ENCODE peak calls at places on chromosomes 4 and X, in eight cellular contexts. L is fibroblast of pulmonary artery, I is brain microvascular endothelial cell, F is cardiac fibroblast, E is choroid plexus epithelial cell, R is HepG2, U is right lobe of liver, C is OCI-LY7. M is an unnamed sample.

GRCh38 chrX:72371405-72371804 is 65.7 kb upstream of the CITED1 start:
- DNase-seq in L (no peak), I (no peak), F (no peak), E (no peak), R (no peak), U (no peak), C (no peak), M (no peak)

GRCh38 chr4:54696649-54697048 is 38.9 kb downstream of the KIT start:
- DNase-seq in L (no peak), I (no peak), F (no peak), E (no peak), R (no peak), U (no peak), C (no peak), M (peak)

GRCh38 chr4:16752150-16752549 is 146.3 kb downstream of the LDB2 start:
- DNase-seq in L (peak), I (no peak), F (peak), E (peak), R (no peak), U (no peak), C (no peak), M (peak)

GRCh38 chr4:186695392-186695791 is 28.3 kb downstream of the FAT1 start:
- DNase-seq in L (no peak), I (no peak), F (peak), E (no peak), R (no peak), U (no peak), C (no peak), M (no peak)

GRCh38 chr4:94559351-94559806 is 107.6 kb downstream of the PDLIM5 start:
- DNase-seq in L (no peak), I (peak), F (no peak), E (peak), R (no peak), U (no peak), C (no peak), M (peak)

GRCh38 chrX:114611018-114611619 is 27.2 kb downstream of the HTR2C start:
- DNase-seq in L (peak), I (peak), F (peak), E (peak), R (peak), U (no peak), C (peak), M (peak)

GRCh38 chrX:150581093-150581775 is 12.8 kb downstream of the MTM1 start:
- DNase-seq in L (peak), I (peak), F (peak), E (peak), R (peak), U (no peak), C (no peak), M (peak)

GRCh38 chr4:151484396-151485102 is 75.6 kb downstream of the FHIP1A start:
- DNase-seq in L (peak), I (peak), F (peak), E (peak), R (peak), U (no peak), C (no peak), M (peak)

GRCh38 chr4:110860125-110860524 is 237.2 kb upstream of the PITX2 start:
- DNase-seq in L (no peak), I (no peak), F (no peak), E (no peak), R (no peak), U (no peak), C (no peak), M (no peak)

GRCh38 chr4:10299601-10300000 is 157.6 kb downstream of the ZNF518B start:
- DNase-seq in L (no peak), I (no peak), F (no peak), E (no peak), R (no peak), U (no peak), C (no peak), M (peak)

GRCh38 chrX:20116575-20117240 is at the start of gene MAP7D2:
- DNase-seq in L (no peak), I (no peak), F (no peak), E (no peak), R (peak), U (no peak), C (no peak), M (no peak)
- H3K4me3 ChIP-seq in L (peak), I (peak), F (peak), E (peak), R (peak), U (peak), C (no peak), M (peak)

DNA sequence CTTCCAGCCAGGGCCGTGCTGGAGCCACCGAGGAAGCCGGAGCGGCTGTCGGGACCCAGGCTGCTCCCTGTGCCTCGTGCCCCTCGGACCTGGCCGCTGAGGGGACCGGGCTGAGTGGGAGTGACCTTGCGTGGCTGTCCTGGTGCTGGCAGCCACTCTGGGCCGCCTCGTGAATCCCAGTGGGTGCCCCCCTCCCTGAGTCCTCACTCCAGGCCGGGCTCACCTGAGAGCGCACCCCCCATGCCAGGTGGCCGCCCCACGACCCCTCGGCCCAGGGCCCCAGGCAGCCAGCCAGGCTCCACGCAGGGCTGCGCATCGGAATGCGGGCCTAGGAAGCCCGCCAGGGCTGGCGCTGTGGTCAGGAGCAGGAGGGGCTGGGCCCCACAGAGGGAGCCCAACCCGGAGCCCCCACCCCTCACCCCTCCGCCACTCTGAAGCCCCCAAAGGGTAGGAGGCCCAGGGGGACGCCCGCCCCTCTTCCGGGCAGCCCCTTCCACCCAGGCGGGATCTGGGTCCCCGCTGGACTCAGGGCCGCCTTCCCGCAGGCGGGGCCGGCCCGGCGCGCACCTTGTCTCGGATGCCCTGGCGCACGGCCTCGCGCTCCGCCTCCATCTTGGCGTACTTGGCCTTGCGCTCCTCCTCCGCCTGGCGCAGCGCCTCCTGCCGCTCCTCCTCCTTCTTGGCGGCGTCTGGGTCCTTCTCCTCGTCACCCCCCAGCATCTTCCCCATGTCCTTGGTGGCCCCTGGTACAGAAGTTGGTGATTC is 33.9 kb downstream of the CPLX1 start:
- DNase-seq in L (no peak), I (no peak), F (peak), E (no peak), R (no peak), U (peak), C (no peak), M (peak)
- TF ChIP-seq CTCF in L (no peak), I (peak), F (no peak), E (no peak), R (no peak), U (no peak), C (peak), M (peak)

DNA sequence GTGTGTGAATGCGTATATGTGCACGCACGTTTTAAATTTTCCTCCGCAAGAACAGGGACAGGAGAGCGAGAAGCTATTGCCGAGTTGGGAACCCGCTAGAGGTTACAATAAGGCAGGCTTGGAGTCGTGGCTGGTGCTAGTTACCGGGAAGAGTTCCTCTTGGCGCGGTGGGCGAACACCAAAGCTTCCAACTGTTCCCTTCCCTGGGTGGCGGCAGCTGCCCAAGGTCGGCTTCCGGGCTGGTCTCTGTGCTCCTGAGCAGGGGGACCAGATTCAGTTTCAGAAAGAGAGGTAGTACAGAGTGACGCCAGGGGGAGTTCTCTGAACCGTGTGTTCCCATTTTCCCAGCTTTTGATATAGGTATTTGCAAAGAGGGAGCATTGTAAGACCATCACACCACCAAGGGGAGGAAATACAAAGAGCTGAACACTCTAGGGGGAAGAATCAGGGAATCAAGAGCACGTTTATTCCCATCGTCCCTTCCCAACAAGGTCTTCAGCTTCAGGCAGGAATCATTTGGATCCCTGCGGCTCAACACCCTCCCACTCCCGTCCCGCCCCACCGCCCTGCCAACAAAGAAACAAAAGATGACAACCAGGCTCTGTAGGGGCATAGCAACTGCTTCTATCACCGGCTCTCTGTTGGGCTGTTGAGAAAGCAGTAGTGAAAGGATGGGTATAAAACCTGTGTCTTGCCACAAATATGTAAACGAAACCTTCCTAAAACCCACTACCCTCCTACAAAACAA is 113.6 kb upstream of the TEX13C start:
- DNase-seq in L (no peak), I (no peak), F (no peak), E (no peak), R (no peak), U (no peak), C (no peak), M (no peak)
- H3K4me3 ChIP-seq in L (no peak), I (peak), F (no peak), E (no peak), R (no peak), U (peak), C (no peak), M (no peak)

GRCh38 chrX:11944486-11944885 is 186.4 kb downstream of the MSL3 start:
- DNase-seq in L (peak), I (peak), F (peak), E (peak), R (no peak), U (no peak), C (peak), M (peak)
- TF ChIP-seq CTCF in L (peak), I (peak), F (peak), E (peak), R (peak), U (no peak), C (peak), M (peak)

GRCh38 chr4:39616651-39617050 is 22.0 kb downstream of the SMIM14 start:
- DNase-seq in L (peak), I (no peak), F (peak), E (no peak), R (no peak), U (no peak), C (no peak), M (no peak)
- H3K4me3 ChIP-seq in L (no peak), I (no peak), F (no peak), E (no peak), R (no peak), U (no peak), C (no peak), M (no peak)

GRCh38 chr4:92303621-92304027 is at the start of gene GRID2:
- DNase-seq in L (peak), I (no peak), F (peak), E (peak), R (no peak), U (no peak), C (no peak), M (peak)

GRCh38 chr4:92304636-92305035 is 870 bp downstream of the GRID2 start:
- DNase-seq in L (peak), I (no peak), F (no peak), E (peak), R (no peak), U (no peak), C (no peak), M (peak)

GRCh38 chr4:92304073-92304472 is 307 bp downstream of the GRID2 start:
- DNase-seq in L (peak), I (no peak), F (no peak), E (no peak), R (no peak), U (no peak), C (no peak), M (no peak)

GRCh38 chr4:92299152-92299551 is 4.6 kb upstream of the GRID2 start:
- DNase-seq in L (peak), I (no peak), F (peak), E (peak), R (no peak), U (no peak), C (no peak), M (peak)
- TF ChIP-seq CTCF in L (peak), I (peak), F (peak), E (peak), R (no peak), U (no peak), C (no peak), M (peak)

GRCh38 chr4:156884183-156884582 is 87.4 kb downstream of the PDGFC start:
- DNase-seq in L (no peak), I (no peak), F (no peak), E (no peak), R (no peak), U (no peak), C (no peak), M (peak)
- H3K4me3 ChIP-seq in L (no peak), I (no peak), F (no peak), E (no peak), R (no peak), U (no peak), C (no peak), M (no peak)

DNA sequence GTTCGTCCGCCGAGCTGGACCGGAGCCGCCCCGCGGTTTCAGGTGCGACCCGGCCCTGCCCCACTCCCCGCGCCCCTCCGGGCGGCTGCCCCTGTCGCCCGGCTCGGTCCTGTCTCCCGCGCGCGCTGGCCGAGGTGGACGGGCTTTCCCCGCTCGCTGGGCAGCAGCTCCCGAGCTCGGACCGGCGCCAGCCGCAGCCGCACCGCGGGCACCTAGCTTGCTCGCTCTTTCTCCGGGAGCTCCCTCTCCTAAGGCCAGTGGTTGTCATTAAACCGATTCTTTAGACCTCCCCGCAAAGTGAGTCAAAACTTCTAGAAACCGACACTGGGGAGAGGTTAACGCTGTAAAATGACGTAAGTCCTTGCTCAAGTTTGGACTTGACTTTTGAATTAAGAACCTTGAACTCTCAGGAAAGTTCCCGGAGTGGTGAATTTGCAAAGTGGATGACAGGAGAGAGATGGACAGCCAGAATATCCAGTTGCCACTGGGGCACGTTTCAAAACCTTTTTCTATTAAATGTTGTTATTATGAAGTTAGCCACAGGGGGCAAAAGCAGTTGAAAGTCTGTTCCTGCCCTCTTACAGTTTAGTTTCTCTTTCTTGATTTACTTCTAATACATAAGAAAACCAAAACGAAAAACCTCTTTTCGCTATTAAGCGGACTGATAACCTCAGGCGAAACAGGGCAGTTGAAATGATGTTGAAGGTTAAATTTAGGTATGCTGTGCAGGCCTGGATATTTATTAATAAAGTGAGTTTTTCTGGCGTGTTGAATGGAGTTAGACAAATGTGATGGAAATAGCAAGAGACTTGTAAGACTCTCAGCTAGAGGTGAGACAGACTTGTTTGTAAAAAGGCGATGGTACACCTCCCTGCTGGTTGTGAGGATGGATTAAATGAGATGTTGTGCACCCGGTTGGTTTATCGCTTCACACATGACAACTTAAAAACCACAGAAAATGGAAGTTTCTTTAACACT is 846 bp downstream of the PI4K2B start:
- DNase-seq in L (peak), I (peak), F (peak), E (peak), R (peak), U (peak), C (peak), M (peak)
- TF ChIP-seq CTCF in L (peak), I (peak), F (peak), E (peak), R (peak), U (peak), C (peak), M (peak)

DNA sequence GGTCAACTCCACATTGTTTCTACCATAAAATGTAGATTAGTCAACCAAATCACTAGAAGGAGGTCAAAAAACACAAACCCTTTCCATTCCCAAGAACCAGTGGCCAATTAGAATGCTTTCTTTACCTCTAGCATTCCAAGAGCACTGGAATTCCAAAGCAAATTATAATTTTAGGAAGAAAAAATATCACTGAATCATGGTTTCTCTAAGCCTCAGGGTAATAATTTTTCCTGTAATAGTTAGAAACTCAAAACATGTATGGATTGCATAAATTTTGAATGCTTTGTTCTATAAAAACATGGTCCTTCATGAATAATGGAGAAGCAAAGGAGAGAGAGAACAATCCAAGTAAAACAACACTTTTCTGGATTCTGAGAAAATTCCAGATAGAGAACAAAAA is 39.5 kb downstream of the LEF1 start:
- DNase-seq in L (no peak), I (no peak), F (no peak), E (no peak), R (no peak), U (no peak), C (no peak), M (no peak)
- H3K4me3 ChIP-seq in L (no peak), I (no peak), F (no peak), E (no peak), R (no peak), U (no peak), C (no peak), M (no peak)

GRCh38 chrX:2764766-2765666 is 13.2 kb downstream of the XG start:
- DNase-seq in L (no peak), I (no peak), F (no peak), E (no peak), R (no peak), U (no peak), C (no peak), M (no peak)
- TF ChIP-seq CTCF in L (no peak), I (no peak), F (no peak), E (no peak), R (no peak), U (no peak), C (no peak), M (no peak)